ENCODE peak calls at places on chromosomes 2 and 18, in ten cellular contexts. P, S, L, U, C, K, I, W, A and H are unnamed samples.
A peak's percentile ranks its signal among the peaks of the same experiment; 100 is the strongest.

GRCh38 chr2:240663791-240664190 is 18.9 kb downstream of the AQP12B start:
- DNase-seq in P (no peak), S (no peak), L (no peak), U (no peak), C (no peak), K (no peak), I (no peak), W (no peak), A (no peak), H (no peak)

GRCh38 chr2:3008551-3009498 is 368.8 kb downstream of the EIPR1 start:
- DNase-seq in P (no peak), S (no peak), L (no peak), U (no peak), C (no peak), K (no peak), I (no peak), W (no peak), A (no peak), H (no peak)

GRCh38 chr2:96531872-96532505 is 4.6 kb upstream of the ARID5A start:
- DNase-seq in P (no peak), S (peak; percentile 87), L (peak; percentile 93), U (peak; percentile 84), C (peak; percentile 99), K (peak; percentile 98), I (no peak), W (peak; percentile 32), A (peak; percentile 99), H (peak; percentile 76)

GRCh38 chr2:156157670-156158069 is 174.9 kb downstream of the NR4A2 start:
- DNase-seq in P (no peak), S (no peak), L (no peak), U (no peak), C (no peak), K (no peak), I (no peak), W (no peak), A (no peak), H (no peak)

GRCh38 chr2:57373530-57373929 is 673.1 kb upstream of the VRK2 start:
- DNase-seq in P (no peak), S (no peak), L (peak; percentile 36), U (no peak), C (no peak), K (peak; percentile 82), I (no peak), W (no peak), A (no peak), H (no peak)

GRCh38 chr2:41716497-41716896 is 331.3 kb upstream of the PKDCC start:
- DNase-seq in P (no peak), S (no peak), L (no peak), U (no peak), C (no peak), K (no peak), I (no peak), W (no peak), A (no peak), H (no peak)

GRCh38 chr2:207630491-207630890 is 5.3 kb upstream of the METTL21A start:
- DNase-seq in P (peak; percentile 48), S (no peak), L (no peak), U (no peak), C (no peak), K (no peak), I (no peak), W (no peak), A (no peak), H (no peak)

GRCh38 chr18:22168360-22168921 is 948 bp upstream of the GATA6 start:
- DNase-seq in P (no peak), S (no peak), L (no peak), U (no peak), C (no peak), K (no peak), I (no peak), W (no peak), A (no peak), H (no peak)

GRCh38 chr18:59065684-59066083 is 74.0 kb upstream of the SEC11C start:
- DNase-seq in P (no peak), S (no peak), L (no peak), U (no peak), C (no peak), K (no peak), I (no peak), W (no peak), A (no peak), H (no peak)